ENCODE peak calls at places on chromosomes 2 and 18, in eight cellular contexts. Q is A549, I is thyroid gland, X is brain microvascular endothelial cell, H is body of pancreas, M is tibial artery, O is fibroblast of mammary gland, J is astrocyte of the spinal cord. T is an unnamed sample.

GRCh38 chr18:58572181-58572580 is 56.7 kb downstream of the ALPK2 start:
- DNase-seq in Q (no peak), I (no peak), X (peak; percentile 97), H (no peak), M (no peak), O (peak; percentile 100), J (peak; percentile 99), T (no peak)

GRCh38 chr2:96870631-96871255 is 863 bp upstream of the SEMA4C start:
- DNase-seq in Q (no peak), I (peak; percentile 65), X (no peak), H (peak; percentile 34), M (peak; percentile 85), O (no peak), J (peak; percentile 35), T (no peak)

GRCh38 chr2:46984642-46985476 is 69.3 kb upstream of the MCFD2 start:
- DNase-seq in Q (peak; percentile 90), I (peak; percentile 72), X (peak; percentile 93), H (peak; percentile 67), M (peak; percentile 95), O (peak; percentile 97), J (peak; percentile 93), T (no peak)

GRCh38 chr2:136324966-136325365 is 207.0 kb upstream of the CXCR4 start:
- DNase-seq in Q (no peak), I (no peak), X (no peak), H (no peak), M (no peak), O (no peak), J (no peak), T (no peak)

GRCh38 chr2:199814845-199815211 is 36.2 kb downstream of the FTCDNL1 start:
- DNase-seq in Q (no peak), I (no peak), X (no peak), H (no peak), M (no peak), O (no peak), J (no peak), T (no peak)

GRCh38 chr2:206693399-206694137 is 24.6 kb downstream of the DYTN start:
- DNase-seq in Q (peak; percentile 40), I (peak; percentile 22), X (peak; percentile 49), H (peak; percentile 45), M (no peak), O (peak; percentile 73), J (peak; percentile 66), T (peak; percentile 43)

GRCh38 chr18:63272638-63273037 is 46.9 kb downstream of the BCL2 start:
- DNase-seq in Q (no peak), I (no peak), X (no peak), H (no peak), M (no peak), O (no peak), J (no peak), T (no peak)

GRCh38 chr2:29114514-29114840 is 738 bp upstream of the CLIP4 start:
- DNase-seq in Q (no peak), I (peak; percentile 24), X (no peak), H (peak; percentile 16), M (no peak), O (no peak), J (no peak), T (no peak)

GRCh38 chr18:64202836-64203235 is 53.9 kb upstream of the LINC00305 start:
- DNase-seq in Q (no peak), I (no peak), X (no peak), H (no peak), M (no peak), O (no peak), J (no peak), T (no peak)

GRCh38 chr2:212227755-212228154 is 310.8 kb downstream of the ERBB4 start:
- DNase-seq in Q (no peak), I (peak; percentile 60), X (peak; percentile 92), H (peak; percentile 72), M (peak; percentile 68), O (peak; percentile 93), J (peak; percentile 78), T (peak; percentile 79)

GRCh38 chr2:120503793-120504571 is 158.0 kb downstream of the INHBB start:
- DNase-seq in Q (no peak), I (no peak), X (peak; percentile 47), H (no peak), M (peak; percentile 41), O (peak; percentile 33), J (no peak), T (no peak)

GRCh38 chr18:58194028-58194427 is 150.0 kb downstream of the NEDD4L start:
- DNase-seq in Q (no peak), I (no peak), X (no peak), H (peak; percentile 56), M (no peak), O (no peak), J (no peak), T (no peak)

GRCh38 chr2:134897932-134898331 is 20.7 kb upstream of the CCNT2 start:
- DNase-seq in Q (no peak), I (no peak), X (no peak), H (no peak), M (no peak), O (peak; percentile 26), J (peak; percentile 25), T (no peak)
- TF ChIP-seq CTCF in Q (peak; percentile 55), I (peak; percentile 54), X (no peak), H (peak; percentile 51), M (no peak), O (peak; percentile 40), J (peak; percentile 26), T (peak; percentile 31)

GRCh38 chr2:241112046-241112445 is 10.0 kb upstream of the MTERF4 start:
- DNase-seq in Q (no peak), I (no peak), X (no peak), H (no peak), M (peak; percentile 13), O (no peak), J (no peak), T (no peak)
- H3K4me3 ChIP-seq in Q (no peak overlapping the region), I (no peak overlapping the region), X (no peak overlapping the region), H (no peak overlapping the region), M (no peak overlapping the region), O (no peak overlapping the region), J (no peak overlapping the region), T (no peak overlapping the region)

GRCh38 chr2:145919507-145919906 is 1399.6 kb upstream of the ZEB2 start:
- DNase-seq in Q (no peak), I (no peak), X (no peak), H (no peak), M (no peak), O (peak; percentile 23), J (peak; percentile 8), T (no peak)
- TF ChIP-seq CTCF in Q (peak; percentile 23), I (no peak), X (no peak), H (no peak), M (no peak), O (peak; percentile 23), J (peak; percentile 17), T (peak; percentile 8)

GRCh38 chr2:11290713-11291112 is 53.7 kb downstream of the ROCK2 start:
- DNase-seq in Q (no peak), I (no peak), X (no peak), H (no peak), M (no peak), O (no peak), J (no peak), T (no peak)

GRCh38 chr2:11288431-11288830 is 56.0 kb downstream of the ROCK2 start:
- DNase-seq in Q (no peak), I (no peak), X (no peak), H (no peak), M (no peak), O (no peak), J (no peak), T (no peak)

GRCh38 chr2:11292464-11293255 is 51.8 kb downstream of the ROCK2 start:
- DNase-seq in Q (no peak), I (no peak), X (peak; percentile 28), H (no peak), M (no peak), O (peak; percentile 62), J (peak; percentile 47), T (no peak)

GRCh38 chr2:11286749-11287148 is 57.7 kb downstream of the ROCK2 start:
- DNase-seq in Q (no peak), I (no peak), X (peak; percentile 39), H (no peak), M (no peak), O (peak; percentile 37), J (no peak), T (no peak)

DNA sequence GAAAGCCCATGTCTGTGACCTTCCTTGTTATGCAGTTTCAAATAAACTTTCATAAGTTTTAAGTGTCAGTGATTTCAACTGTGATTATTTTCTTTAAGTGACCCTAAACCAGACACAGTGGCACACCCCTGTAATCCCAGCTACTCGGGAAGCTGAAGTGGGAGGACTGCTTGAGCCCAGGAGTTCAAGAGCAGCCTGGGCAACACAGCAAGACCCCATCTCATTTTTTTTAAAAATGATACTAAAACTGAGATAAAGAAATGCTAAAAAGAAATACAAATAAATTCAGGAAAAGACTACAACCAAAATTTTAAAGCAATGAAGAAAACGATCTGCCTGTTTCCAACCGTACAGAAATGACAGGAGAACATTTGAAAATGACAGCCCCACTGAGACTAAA is 54.2 kb downstream of the ROCK2 start:
- DNase-seq in Q (no peak), I (no peak), X (no peak), H (no peak), M (no peak), O (no peak), J (no peak), T (no peak)
- H3K4me3 ChIP-seq in Q (no peak overlapping the region), I (no peak overlapping the region), X (no peak overlapping the region), H (no peak overlapping the region), M (no peak overlapping the region), O (no peak overlapping the region), J (no peak overlapping the region), T (no peak overlapping the region)